ENCODE peak calls at places on chromosome 5, in nine cellular contexts. G is transverse colon, J is A549, I is colonic mucosa, V is myocyte, F is T-helper 2 cell, Y is EH, H is stomach, P is neuronal stem cell. Z is an unnamed sample.

GRCh38 chr5:7991125-7991821 is 122.3 kb downstream of the MTRR start:
- DNase-seq in V (no peak), G (no peak), H (no peak), Y (peak; percentile 24), I (no peak), J (peak; percentile 19), F (no peak), P (no peak), Z (no peak)

GRCh38 chr5:171207256-171207866 is 101.7 kb upstream of the TLX3 start:
- DNase-seq in Y (peak; percentile 59), I (no peak), H (no peak), V (peak; percentile 58), P (peak; percentile 32), F (no peak), J (peak; percentile 52), G (no peak), Z (no peak)

GRCh38 chr5:149141224-149141956 is at the start of gene ABLIM3:
- DNase-seq in Y (peak; percentile 72), P (peak; percentile 57), G (peak; percentile 60), I (peak; percentile 58), F (peak; percentile 54), V (peak; percentile 82), J (peak; percentile 74), H (peak; percentile 69), Z (peak; percentile 30)

GRCh38 chr5:168881427-168882149 is 302.4 kb upstream of the PANK3 start:
- DNase-seq in G (no peak), V (no peak), Y (no peak), F (no peak), H (no peak), P (no peak), I (no peak), J (no peak), Z (peak; percentile 50)

GRCh38 chr5:10354048-10354872 is 765 bp downstream of the MARCHF6 start:
- DNase-seq in P (peak; percentile 54), H (peak; percentile 49), Y (peak; percentile 53), F (peak; percentile 23), G (peak; percentile 55), V (peak; percentile 39), I (peak; percentile 69), J (peak; percentile 74), Z (peak; percentile 53)

GRCh38 chr5:40841068-40841805 is at the start of gene CARD6:
- DNase-seq in J (peak; percentile 62), F (no peak), V (peak; percentile 51), H (no peak), I (no peak), P (no peak), G (no peak), Y (no peak), Z (no peak)

GRCh38 chr5:133655966-133656365 is 43.6 kb upstream of the FSTL4 start:
- DNase-seq in H (no peak), P (no peak), V (no peak), Y (no peak), I (no peak), F (no peak), G (no peak), J (no peak), Z (no peak)

GRCh38 chr5:174610968-174611367 is 113.4 kb upstream of the MSX2 start:
- DNase-seq in P (no peak), V (peak; percentile 19), H (peak; percentile 43), G (peak; percentile 10), I (no peak), F (no peak), Y (peak; percentile 34), J (no peak), Z (no peak)

GRCh38 chr5:122507581-122507980 is 195.5 kb downstream of the SNCAIP start:
- DNase-seq in P (no peak), G (no peak), J (no peak), I (no peak), F (no peak), H (no peak), V (no peak), Y (no peak), Z (no peak)

GRCh38 chr5:34658023-34658422 is 1.9 kb downstream of the RAI14 start:
- DNase-seq in I (no peak), J (peak; percentile 34), V (no peak), G (no peak), H (no peak), Y (peak; percentile 70), P (no peak), F (no peak), Z (no peak)

GRCh38 chr5:155898284-155898683 is 428.7 kb upstream of the SGCD start:
- DNase-seq in Y (peak; percentile 47), V (no peak), J (no peak), F (no peak), G (no peak), I (no peak), H (no peak), P (no peak), Z (no peak)

GRCh38 chr5:179793470-179794139 is at the start of gene LTC4S:
- DNase-seq in G (peak; percentile 65), H (peak; percentile 71), P (no peak), V (peak; percentile 39), Y (peak; percentile 81), F (no peak), I (peak; percentile 67), J (no peak), Z (peak; percentile 82)

GRCh38 chr5:125607018-125607417 is 816.2 kb upstream of the GRAMD2B start:
- DNase-seq in J (no peak), F (no peak), I (no peak), H (no peak), Y (peak; percentile 2), G (no peak), P (no peak), V (no peak), Z (no peak)

GRCh38 chr5:115841382-115842088 is at the start of the genes AP3S1 and ATG12:
- DNase-seq in P (peak; percentile 89), F (peak; percentile 86), I (peak; percentile 94), V (peak; percentile 96), H (peak; percentile 90), J (peak; percentile 95), G (peak; percentile 93), Y (peak; percentile 92), Z (peak; percentile 93)

GRCh38 chr5:23013395-23013994 is 160.4 kb upstream of the CDH12 start:
- DNase-seq in Y (no peak), H (no peak), V (no peak), F (no peak), J (no peak), I (no peak), P (no peak), G (no peak), Z (no peak)

GRCh38 chr5:118611332-118611945 is 376.9 kb downstream of the DTWD2 start:
- DNase-seq in J (peak; percentile 19), P (peak; percentile 18), F (no peak), Y (peak; percentile 44), G (peak; percentile 9), H (peak; percentile 35), V (no peak), I (no peak), Z (peak; percentile 27)

GRCh38 chr5:149496166-149496565 is 55.1 kb downstream of the CSNK1A1 start:
- DNase-seq in Y (peak; percentile 66), F (no peak), J (no peak), I (no peak), G (no peak), V (no peak), P (no peak), H (no peak), Z (no peak)

GRCh38 chr5:35804201-35804653 is 52.5 kb upstream of the IL7R start:
- DNase-seq in F (no peak), H (no peak), G (no peak), Y (no peak), I (no peak), J (no peak), V (no peak), P (no peak), Z (peak; percentile 29)

GRCh38 chr5:111699976-111700375 is 57.0 kb downstream of the NREP start:
- DNase-seq in J (no peak), P (no peak), F (no peak), Y (no peak), V (no peak), H (peak; percentile 56), I (peak; percentile 50), G (peak; percentile 52), Z (no peak)

GRCh38 chr5:89595065-89595464 is 712.1 kb upstream of the MEF2C start:
- DNase-seq in J (no peak), Y (no peak), G (no peak), P (no peak), F (no peak), H (no peak), I (no peak), V (peak; percentile 65), Z (no peak)

GRCh38 chr5:39024005-39024404 is 50.2 kb downstream of the RICTOR start:
- DNase-seq in P (no peak), H (no peak), V (peak; percentile 25), Y (no peak), J (no peak), I (no peak), G (no peak), F (no peak), Z (no peak)

GRCh38 chr5:151037561-151038291 is 17.3 kb downstream of the GPX3 start:
- DNase-seq in H (no peak), J (no peak), V (peak; percentile 77), Y (peak; percentile 87), I (no peak), P (no peak), G (no peak), F (no peak), Z (peak; percentile 52)

GRCh38 chr5:72776684-72777083 is 39.8 kb upstream of the TNPO1 start:
- DNase-seq in J (no peak), Y (no peak), V (no peak), F (no peak), G (no peak), P (no peak), I (no peak), H (no peak), Z (no peak)

GRCh38 chr5:34571380-34572041 is 84.6 kb upstream of the RAI14 start:
- DNase-seq in V (peak; percentile 51), Y (peak; percentile 85), G (no peak), J (no peak), P (no peak), I (no peak), F (no peak), H (no peak), Z (no peak)

GRCh38 chr5:88772047-88772446 is 110.9 kb downstream of the MEF2C start:
- DNase-seq in I (no peak), H (no peak), G (no peak), F (no peak), V (no peak), P (no peak), Y (no peak), J (no peak), Z (no peak)

GRCh38 chr5:143055596-143056330 is 285.6 kb downstream of the ARHGAP26 start:
- DNase-seq in P (no peak), F (no peak), G (no peak), V (no peak), Y (peak; percentile 60), H (no peak), J (no peak), I (no peak), Z (no peak)

GRCh38 chr5:59540366-59540765 is 353.2 kb downstream of the PDE4D start:
- DNase-seq in V (no peak), F (no peak), P (no peak), Y (no peak), G (no peak), H (peak; percentile 28), I (no peak), J (no peak), Z (no peak)

GRCh38 chr5:95600557-95600956 is 19.3 kb upstream of the GPR150 start:
- DNase-seq in V (no peak), I (no peak), Y (peak; percentile 86), P (no peak), H (no peak), J (no peak), G (no peak), F (no peak), Z (no peak)

GRCh38 chr5:125109293-125109692 is 362.9 kb upstream of the ZNF608 start:
- DNase-seq in I (no peak), P (no peak), V (no peak), J (no peak), H (no peak), Y (no peak), G (no peak), F (no peak), Z (no peak)

GRCh38 chr5:177607452-177608192 is 7.7 kb downstream of the B4GALT7 start:
- DNase-seq in Y (peak; percentile 81), J (peak; percentile 78), I (peak; percentile 82), P (peak; percentile 66), H (peak; percentile 84), G (peak; percentile 83), V (peak; percentile 75), F (peak; percentile 38), Z (peak; percentile 81)

GRCh38 chr5:141598389-141599360 is 20.1 kb downstream of the DIAPH1 start:
- DNase-seq in H (no peak), P (no peak), F (no peak), I (no peak), Y (peak; percentile 55), V (peak; percentile 59), G (no peak), J (no peak), Z (no peak)